ENCODE peak calls at places on chromosomes 13 and 19, in four cellular contexts. One of them, this sample, is unnamed.

GRCh38 chr13:100788540-100788939 is 113.9 kb upstream of the TMTC4 start:
- DNase-seq in fibroblast of the aortic adventitia: no peak
- DNase-seq in ascending aorta: no peak
- DNase-seq in CD4-positive, alpha-beta T cell: no peak
- DNase-seq in this sample: no peak

GRCh38 chr13:65746522-65746921 is 1483.6 kb downstream of the PCDH9 start:
- DNase-seq in fibroblast of the aortic adventitia: no peak
- DNase-seq in ascending aorta: no peak
- DNase-seq in CD4-positive, alpha-beta T cell: no peak
- DNase-seq in this sample: no peak

GRCh38 chr19:40217027-40217810 is 965 bp downstream of the TTC9B start:
- DNase-seq in CD4-positive, alpha-beta T cell: no peak
- DNase-seq in ascending aorta: no peak
- DNase-seq in fibroblast of the aortic adventitia: no peak
- DNase-seq in this sample: no peak

GRCh38 chr13:98214008-98214643 is 37.1 kb upstream of the RNF113B start:
- DNase-seq in CD4-positive, alpha-beta T cell: no peak
- DNase-seq in fibroblast of the aortic adventitia: peak; percentile 43
- DNase-seq in ascending aorta: no peak
- DNase-seq in this sample: no peak

GRCh38 chr13:69274231-69274630 is 833.4 kb upstream of the ATXN8OS start:
- DNase-seq in fibroblast of the aortic adventitia: no peak
- DNase-seq in CD4-positive, alpha-beta T cell: no peak
- DNase-seq in ascending aorta: no peak
- DNase-seq in this sample: no peak

GRCh38 chr19:38362076-38362945 is 12.1 kb upstream of the PSMD8 start:
- DNase-seq in CD4-positive, alpha-beta T cell: peak; percentile 61
- DNase-seq in fibroblast of the aortic adventitia: peak; percentile 36
- DNase-seq in ascending aorta: peak; percentile 39
- DNase-seq in this sample: peak; percentile 58

GRCh38 chr19:16608290-16608704 is 19.7 kb downstream of the MED26 start:
- DNase-seq in fibroblast of the aortic adventitia: peak; percentile 84
- DNase-seq in CD4-positive, alpha-beta T cell: no peak
- DNase-seq in ascending aorta: no peak
- DNase-seq in this sample: no peak

GRCh38 chr13:61500176-61500575 is 84.5 kb upstream of the PCDH20 start:
- DNase-seq in ascending aorta: no peak
- DNase-seq in CD4-positive, alpha-beta T cell: no peak
- DNase-seq in fibroblast of the aortic adventitia: no peak
- DNase-seq in this sample: no peak

GRCh38 chr19:29845576-29846176 is 33.9 kb downstream of the CCNE1 start:
- DNase-seq in CD4-positive, alpha-beta T cell: no peak
- DNase-seq in ascending aorta: no peak
- DNase-seq in fibroblast of the aortic adventitia: peak; percentile 27
- DNase-seq in this sample: no peak

GRCh38 chr13:51601601-51602348 is 17.5 kb downstream of the WDFY2 start:
- DNase-seq in fibroblast of the aortic adventitia: no peak
- DNase-seq in CD4-positive, alpha-beta T cell: no peak
- DNase-seq in ascending aorta: no peak
- DNase-seq in this sample: no peak

GRCh38 chr19:18059297-18059696 is 27.4 kb downstream of the IL12RB1 start:
- DNase-seq in CD4-positive, alpha-beta T cell: no peak
- DNase-seq in fibroblast of the aortic adventitia: no peak
- DNase-seq in ascending aorta: no peak
- DNase-seq in this sample: no peak

GRCh38 chr19:2391118-2391725 is 31.2 kb downstream of the TMPRSS9 start:
- DNase-seq in CD4-positive, alpha-beta T cell: peak; percentile 16
- DNase-seq in ascending aorta: no peak
- DNase-seq in fibroblast of the aortic adventitia: peak; percentile 82
- DNase-seq in this sample: no peak

GRCh38 chr13:75633285-75633684 is 2.8 kb upstream of the LMO7 start:
- DNase-seq in CD4-positive, alpha-beta T cell: no peak
- DNase-seq in fibroblast of the aortic adventitia: peak; percentile 92
- DNase-seq in ascending aorta: no peak
- DNase-seq in this sample: no peak

GRCh38 chr19:10111405-10111811 is at the start of gene P2RY11:
- DNase-seq in fibroblast of the aortic adventitia: no peak
- DNase-seq in CD4-positive, alpha-beta T cell: no peak
- DNase-seq in ascending aorta: no peak
- DNase-seq in this sample: peak; percentile 48

GRCh38 chr19:5304486-5304885 is 36.1 kb downstream of the PTPRS start:
- DNase-seq in fibroblast of the aortic adventitia: no peak
- DNase-seq in CD4-positive, alpha-beta T cell: no peak
- DNase-seq in ascending aorta: no peak
- DNase-seq in this sample: no peak

GRCh38 chr13:24071423-24072075 is 89.0 kb upstream of the SPATA13 start:
- DNase-seq in CD4-positive, alpha-beta T cell: no peak
- DNase-seq in ascending aorta: no peak
- DNase-seq in fibroblast of the aortic adventitia: peak; percentile 59
- DNase-seq in this sample: no peak

GRCh38 chr19:4676955-4677731 is 7.0 kb upstream of the MYDGF start:
- DNase-seq in CD4-positive, alpha-beta T cell: no peak
- DNase-seq in ascending aorta: no peak
- DNase-seq in fibroblast of the aortic adventitia: peak; percentile 28
- DNase-seq in this sample: no peak

GRCh38 chr13:109243311-109243951 is 543.0 kb downstream of the IRS2 start:
- DNase-seq in CD4-positive, alpha-beta T cell: no peak
- DNase-seq in ascending aorta: no peak
- DNase-seq in fibroblast of the aortic adventitia: peak; percentile 87
- DNase-seq in this sample: no peak

GRCh38 chr13:76799696-76800095 is 86.5 kb downstream of the KCTD12 start:
- DNase-seq in ascending aorta: no peak
- DNase-seq in CD4-positive, alpha-beta T cell: no peak
- DNase-seq in fibroblast of the aortic adventitia: no peak
- DNase-seq in this sample: no peak

GRCh38 chr19:35249146-35249847 is 495 bp downstream of the LSR start:
- DNase-seq in ascending aorta: no peak
- DNase-seq in CD4-positive, alpha-beta T cell: no peak
- DNase-seq in fibroblast of the aortic adventitia: no peak
- DNase-seq in this sample: peak; percentile 35

GRCh38 chr19:16296713-16297112 is 27.9 kb upstream of the KLF2 start:
- DNase-seq in CD4-positive, alpha-beta T cell: no peak
- DNase-seq in ascending aorta: no peak
- DNase-seq in fibroblast of the aortic adventitia: no peak
- DNase-seq in this sample: no peak

GRCh38 chr13:108495686-108496363 is 133.6 kb upstream of the MYO16 start:
- DNase-seq in fibroblast of the aortic adventitia: no peak
- DNase-seq in CD4-positive, alpha-beta T cell: no peak
- DNase-seq in ascending aorta: no peak
- DNase-seq in this sample: no peak

GRCh38 chr13:97160421-97160820 is 61.7 kb upstream of the MBNL2 start:
- DNase-seq in fibroblast of the aortic adventitia: no peak
- DNase-seq in ascending aorta: no peak
- DNase-seq in CD4-positive, alpha-beta T cell: no peak
- DNase-seq in this sample: no peak

GRCh38 chr19:58361900-58362271 is 665 bp downstream of the ZNF497 start:
- DNase-seq in CD4-positive, alpha-beta T cell: no peak
- DNase-seq in fibroblast of the aortic adventitia: no peak
- DNase-seq in ascending aorta: no peak
- DNase-seq in this sample: no peak

GRCh38 chr13:19596960-19597361 is 35.6 kb upstream of the TPTE2 start:
- DNase-seq in CD4-positive, alpha-beta T cell: no peak
- DNase-seq in fibroblast of the aortic adventitia: peak; percentile 12
- DNase-seq in ascending aorta: no peak
- DNase-seq in this sample: no peak

GRCh38 chr13:99605417-99606321 is 104.4 kb downstream of the TM9SF2 start:
- DNase-seq in CD4-positive, alpha-beta T cell: peak; percentile 37
- DNase-seq in ascending aorta: no peak
- DNase-seq in fibroblast of the aortic adventitia: no peak
- DNase-seq in this sample: peak; percentile 46
- TF ChIP-seq CTCF in CD4-positive, alpha-beta T cell: peak; percentile 42
- TF ChIP-seq CTCF in ascending aorta: peak; percentile 24
- TF ChIP-seq CTCF in fibroblast of the aortic adventitia: no peak
- TF ChIP-seq CTCF in this sample: no peak

DNA sequence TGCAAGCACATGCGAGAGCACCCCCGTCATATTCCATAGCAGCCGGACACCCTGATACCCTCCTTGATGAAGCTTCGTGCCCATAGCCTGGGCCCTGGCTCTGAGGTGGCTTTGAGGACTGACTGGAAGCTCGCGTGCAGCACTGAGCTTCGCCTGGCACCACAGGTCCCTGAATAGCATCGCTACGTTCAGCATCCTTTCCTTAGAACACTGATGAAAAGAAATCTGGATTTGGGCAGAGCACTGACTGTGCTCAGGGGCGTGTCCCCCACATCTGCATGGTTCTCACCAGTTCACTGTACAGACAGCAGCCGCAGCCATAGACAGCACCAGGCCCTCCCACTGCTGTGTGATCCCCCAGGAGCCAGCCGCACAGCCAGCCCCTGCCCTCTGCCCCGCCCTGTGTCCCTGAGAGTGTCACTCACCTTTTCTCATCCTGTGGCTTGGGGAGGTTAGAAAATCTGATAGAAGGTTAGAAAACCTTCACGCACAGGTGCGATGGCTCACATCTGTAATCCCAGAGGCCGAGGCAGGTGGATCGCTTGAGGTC is 49.3 kb upstream of the SPACA7 start:
- DNase-seq in ascending aorta: no peak
- DNase-seq in CD4-positive, alpha-beta T cell: no peak
- DNase-seq in fibroblast of the aortic adventitia: no peak
- DNase-seq in this sample: no peak
- TF ChIP-seq CTCF in ascending aorta: no peak
- TF ChIP-seq CTCF in CD4-positive, alpha-beta T cell: no peak
- TF ChIP-seq CTCF in fibroblast of the aortic adventitia: no peak
- TF ChIP-seq CTCF in this sample: no peak

GRCh38 chr19:1131718-1132552 is 28.1 kb downstream of the GPX4 start:
- DNase-seq in ascending aorta: peak; percentile 75
- DNase-seq in CD4-positive, alpha-beta T cell: peak; percentile 82
- DNase-seq in fibroblast of the aortic adventitia: peak; percentile 89
- DNase-seq in this sample: peak; percentile 76
- TF ChIP-seq CTCF in ascending aorta: peak; percentile 16
- TF ChIP-seq CTCF in CD4-positive, alpha-beta T cell: no peak
- TF ChIP-seq CTCF in fibroblast of the aortic adventitia: no peak
- TF ChIP-seq CTCF in this sample: no peak

GRCh38 chr19:1362385-1363257 is 21.1 kb upstream of the NDUFS7 start:
- DNase-seq in fibroblast of the aortic adventitia: no peak
- DNase-seq in CD4-positive, alpha-beta T cell: no peak
- DNase-seq in ascending aorta: no peak
- DNase-seq in this sample: no peak

GRCh38 chr19:1365964-1366695 is 17.6 kb upstream of the NDUFS7 start:
- DNase-seq in fibroblast of the aortic adventitia: no peak
- DNase-seq in CD4-positive, alpha-beta T cell: no peak
- DNase-seq in ascending aorta: no peak
- DNase-seq in this sample: no peak

GRCh38 chr19:1365306-1365963 is 18.3 kb upstream of the NDUFS7 start:
- DNase-seq in fibroblast of the aortic adventitia: no peak
- DNase-seq in CD4-positive, alpha-beta T cell: no peak
- DNase-seq in ascending aorta: no peak
- DNase-seq in this sample: no peak

GRCh38 chr19:1363599-1363998 is 20.1 kb upstream of the NDUFS7 start:
- DNase-seq in fibroblast of the aortic adventitia: no peak
- DNase-seq in ascending aorta: no peak
- DNase-seq in CD4-positive, alpha-beta T cell: no peak
- DNase-seq in this sample: no peak

DNA sequence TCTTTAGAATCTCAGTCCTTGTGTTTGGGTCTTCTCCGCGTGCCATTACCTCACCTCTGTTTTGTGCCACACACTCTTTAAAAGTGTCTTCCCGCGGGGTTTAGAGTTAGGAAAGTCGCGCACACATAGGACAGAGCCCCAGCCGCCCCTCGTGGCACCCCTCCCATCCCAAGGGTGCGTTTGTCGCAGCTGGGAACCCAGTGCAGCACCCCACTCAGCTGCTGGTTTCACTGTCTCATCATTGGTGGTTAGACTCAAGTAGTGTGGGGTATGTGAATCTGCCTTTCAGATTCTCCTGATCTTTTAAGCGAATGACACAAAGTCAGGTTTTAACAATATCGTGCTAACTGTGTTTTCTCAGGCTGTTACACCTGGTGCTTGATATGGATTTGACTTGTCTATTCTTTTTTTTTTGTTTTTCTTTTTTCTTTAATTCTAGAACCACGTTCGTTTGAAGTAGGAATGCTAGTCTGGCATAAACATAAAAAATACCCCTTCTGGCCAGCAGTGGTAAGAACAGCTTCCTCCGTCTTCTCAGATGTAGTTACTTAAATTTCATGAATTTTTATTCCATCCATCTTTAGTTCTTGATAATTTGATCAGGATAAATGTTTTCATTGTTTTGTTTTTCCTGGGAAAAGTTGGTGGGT is 19.5 kb upstream of the NDUFS7 start:
- DNase-seq in CD4-positive, alpha-beta T cell: no peak
- DNase-seq in fibroblast of the aortic adventitia: peak; percentile 24
- DNase-seq in ascending aorta: no peak
- DNase-seq in this sample: no peak
- TF ChIP-seq CTCF in CD4-positive, alpha-beta T cell: peak; percentile 38
- TF ChIP-seq CTCF in fibroblast of the aortic adventitia: peak; percentile 47
- TF ChIP-seq CTCF in ascending aorta: no peak
- TF ChIP-seq CTCF in this sample: no peak

GRCh38 chr13:73286177-73286576 is 227.4 kb downstream of the KLF5 start:
- DNase-seq in ascending aorta: no peak
- DNase-seq in fibroblast of the aortic adventitia: no peak
- DNase-seq in CD4-positive, alpha-beta T cell: no peak
- DNase-seq in this sample: no peak
- TF ChIP-seq CTCF in ascending aorta: no peak
- TF ChIP-seq CTCF in fibroblast of the aortic adventitia: no peak
- TF ChIP-seq CTCF in CD4-positive, alpha-beta T cell: no peak
- TF ChIP-seq CTCF in this sample: no peak

This sample was measured in activated B cell treated with CpG ODN at 0.5 μM for 24 hours.